ENCODE peak calls at places on chromosomes 12 and 14, in seven cellular contexts. J is psoas muscle, H is IMR-90, B is breast epithelium, X is HFF-Myc, G is astrocyte of the spinal cord, T is bronchial epithelial cell. M is an unnamed sample.

GRCh38 chr14:37969511-37969979 is 238.2 kb upstream of the SSTR1 start:
- DNase-seq in J (no peak), H (no peak), B (no peak), X (no peak), G (no peak), T (no peak), M (no peak)

GRCh38 chr14:102579696-102580551 is 12.5 kb upstream of the RCOR1 start:
- DNase-seq in J (peak; percentile 28), H (peak; percentile 76), B (peak; percentile 33), X (peak; percentile 30), G (peak; percentile 40), T (peak; percentile 64), M (no peak)

GRCh38 chr14:34970665-34971064 is 12.1 kb upstream of the SRP54 start:
- DNase-seq in J (no peak), H (no peak), B (no peak), X (no peak), G (no peak), T (no peak), M (no peak)

GRCh38 chr14:79836577-79836976 is 374.7 kb downstream of the DIO2 start:
- DNase-seq in J (no peak), H (peak; percentile 66), B (no peak), X (no peak), G (peak; percentile 13), T (peak; percentile 7), M (no peak)

GRCh38 chr12:108151505-108152178 is 22.6 kb downstream of the WSCD2 start:
- DNase-seq in J (no peak), H (no peak), B (no peak), X (no peak), G (no peak), T (no peak), M (no peak)

GRCh38 chr14:92613008-92613658 is 99.6 kb downstream of the RIN3 start:
- DNase-seq in J (no peak), H (no peak), B (no peak), X (no peak), G (no peak), T (no peak), M (no peak)

GRCh38 chr14:105192866-105193731 is 12.0 kb upstream of the NUDT14 start:
- DNase-seq in J (no peak), H (peak; percentile 35), B (no peak), X (no peak), G (no peak), T (no peak), M (no peak)

GRCh38 chr14:60757617-60758016 is 23.1 kb downstream of the MNAT1 start:
- DNase-seq in J (no peak), H (peak; percentile 74), B (no peak), X (peak; percentile 33), G (peak; percentile 39), T (peak; percentile 93), M (no peak)

GRCh38 chr12:53287741-53288216 is 7.6 kb upstream of the PFDN5 start:
- DNase-seq in J (peak; percentile 72), H (peak; percentile 61), B (peak; percentile 54), X (no peak), G (peak; percentile 54), T (peak; percentile 59), M (peak; percentile 77)

GRCh38 chr12:15996254-15996653 is 85.1 kb downstream of the DERA start:
- DNase-seq in J (no peak), H (peak; percentile 41), B (peak; percentile 40), X (no peak), G (peak; percentile 29), T (no peak), M (no peak)
- TF ChIP-seq CTCF in J (no peak), H (no peak), B (no peak), X (no peak), G (peak; percentile 7), T (no peak), M (no peak)

GRCh38 chr14:29461131-29461530 is 466.5 kb downstream of the PRKD1 start:
- DNase-seq in J (no peak), H (no peak), B (no peak), X (no peak), G (no peak), T (no peak), M (no peak)

GRCh38 chr14:29462772-29463171 is 464.9 kb downstream of the PRKD1 start:
- DNase-seq in J (no peak), H (no peak), B (no peak), X (no peak), G (no peak), T (no peak), M (no peak)

GRCh38 chr14:29465095-29465494 is 462.6 kb downstream of the PRKD1 start:
- DNase-seq in J (no peak), H (peak; percentile 27), B (no peak), X (no peak), G (no peak), T (no peak), M (no peak)

GRCh38 chr14:29462271-29462670 is 465.4 kb downstream of the PRKD1 start:
- DNase-seq in J (no peak), H (no peak), B (no peak), X (no peak), G (no peak), T (no peak), M (no peak)

GRCh38 chr14:29463727-29464370 is 463.8 kb downstream of the PRKD1 start:
- DNase-seq in J (no peak), H (no peak), B (no peak), X (no peak), G (peak; percentile 17), T (peak; percentile 5), M (no peak)
- TF ChIP-seq CTCF in J (no peak), H (no peak), B (no peak), X (no peak), G (no peak), T (no peak), M (no peak)

GRCh38 chr12:6386522-6386921 is 2.6 kb downstream of the LTBR start:
- DNase-seq in J (no peak), H (no peak), B (no peak), X (no peak), G (no peak), T (no peak), M (no peak)

GRCh38 chr12:6386038-6386437 is 2.1 kb downstream of the LTBR start:
- DNase-seq in J (no peak), H (no peak), B (no peak), X (no peak), G (no peak), T (no peak), M (no peak)

GRCh38 chr12:6384499-6385436 is 806 bp downstream of the LTBR start:
- DNase-seq in J (no peak), H (no peak), B (no peak), X (no peak), G (no peak), T (no peak), M (no peak)

GRCh38 chr12:6382371-6382770 is 1.6 kb upstream of the LTBR start:
- DNase-seq in J (no peak), H (no peak), B (no peak), X (no peak), G (no peak), T (no peak), M (no peak)

GRCh38 chr12:6383572-6384498 is at the start of gene LTBR:
- DNase-seq in J (peak; percentile 99), H (peak; percentile 90), B (peak; percentile 95), X (peak; percentile 41), G (peak; percentile 85), T (peak; percentile 77), M (peak; percentile 97)
- TF ChIP-seq CTCF in J (peak; percentile 4), H (peak; percentile 16), B (no peak), X (no peak), G (no peak), T (no peak), M (no peak)

GRCh38 chr12:71125515-71125914 is 32.3 kb downstream of the TSPAN8 start:
- DNase-seq in J (no peak), H (no peak), B (no peak), X (no peak), G (no peak), T (no peak), M (no peak)
- TF ChIP-seq CTCF in J (no peak), H (no peak), B (no peak), X (no peak), G (no peak), T (no peak), M (peak; percentile 18)

GRCh38 chr12:47808574-47809380 is 10.9 kb downstream of the HDAC7 start:
- DNase-seq in J (no peak), H (peak; percentile 44), B (no peak), X (no peak), G (no peak), T (peak; percentile 61), M (no peak)
- TF ChIP-seq CTCF in J (no peak), H (peak; percentile 16), B (no peak), X (peak; percentile 29), G (peak; percentile 24), T (peak; percentile 47), M (no peak)

GRCh38 chr12:55188974-55189556 is 31.8 kb upstream of the OR10A7 start:
- DNase-seq in J (no peak), H (peak; percentile 76), B (no peak), X (peak; percentile 73), G (peak; percentile 81), T (peak; percentile 79), M (no peak)
- TF ChIP-seq CTCF in J (peak; percentile 79), H (peak; percentile 69), B (peak; percentile 45), X (peak; percentile 42), G (peak; percentile 70), T (peak; percentile 28), M (peak; percentile 64)

DNA sequence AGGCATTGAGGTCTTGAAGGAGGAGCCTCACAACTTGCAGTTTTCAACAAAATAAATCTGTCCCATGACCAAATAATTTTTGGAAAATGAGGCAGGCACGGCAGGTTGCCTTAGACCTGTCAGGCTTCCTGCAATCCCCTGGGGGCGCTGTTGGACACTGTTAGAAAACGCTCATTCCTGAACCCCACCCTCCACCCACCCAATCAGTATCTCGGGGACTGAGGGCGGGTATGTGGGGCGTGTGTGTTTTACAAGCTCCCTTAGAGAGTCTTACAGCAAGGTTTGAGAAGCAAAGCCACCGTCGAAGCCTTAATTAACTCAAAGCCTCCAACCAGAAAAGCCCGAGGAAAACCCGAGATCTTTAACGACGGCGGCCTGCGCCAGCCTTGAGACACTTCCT is 122.8 kb downstream of the GLT1D1 start:
- DNase-seq in J (no peak), H (no peak), B (no peak), X (no peak), G (no peak), T (no peak), M (no peak)
- TF ChIP-seq CTCF in J (no peak), H (no peak), B (no peak), X (no peak), G (no peak), T (no peak), M (no peak)